ENCODE peak calls at places on chromosomes 5 and 9, in ten cellular contexts. T is suprapubic skin, C is NCI-H510A treated with DMSO at 0.1 percent for 48 hours, H is Right ventricle myocardium inferior, L is bronchial epithelial cell, N is A172, D is NCI-H446 treated with DMSO at 0.1 percent for 48 hours, X is mesenchymal stem cell, E is HEK293T, W is heart right ventricle. P is an unnamed sample.
A peak's percentile ranks its signal among the peaks of the same experiment; 100 is the strongest.

GRCh38 chr5:39721394-39721793 is 296.6 kb upstream of the DAB2 start:
- DNase-seq in T (no peak), C (no peak), H (no peak), L (no peak), N (no peak), D (no peak), X (no peak), E (no peak), W (no peak), P (no peak)

GRCh38 chr5:179321206-179321987 is 23.9 kb downstream of the ADAMTS2 start:
- DNase-seq in T (peak; percentile 63), C (no peak), H (no peak), L (no peak), N (no peak), D (no peak), X (no peak), E (no peak), W (no peak), P (no peak)

GRCh38 chr9:136733611-136734010 is 9.1 kb downstream of the LCN10 start:
- DNase-seq in T (no peak), C (no peak), H (peak; percentile 22), L (no peak), N (no peak), D (no peak), X (no peak), E (no peak), W (no peak), P (no peak)

GRCh38 chr5:5340206-5340729 is 82.2 kb upstream of the ICE1 start:
- DNase-seq in T (peak; percentile 87), C (no peak), H (peak; percentile 76), L (peak; percentile 60), N (peak; percentile 93), D (no peak), X (peak; percentile 96), E (peak; percentile 37), W (peak; percentile 55), P (no peak)

GRCh38 chr9:131621551-131622321 is 76.4 kb downstream of the PRRT1B start:
- DNase-seq in T (no peak), C (no peak), H (no peak), L (no peak), N (no peak), D (no peak), X (no peak), E (no peak), W (no peak), P (no peak)

GRCh38 chr5:119357815-119358559 is 2.2 kb downstream of the TNFAIP8 start:
- DNase-seq in T (no peak), C (no peak), H (no peak), L (no peak), N (no peak), D (no peak), X (no peak), E (no peak), W (no peak), P (no peak)

GRCh38 chr9:109910616-109911568 is 130.9 kb downstream of the PALM2AKAP2 start:
- DNase-seq in T (no peak), C (no peak), H (no peak), L (peak; percentile 74), N (peak; percentile 74), D (no peak), X (peak; percentile 93), E (no peak), W (peak; percentile 48), P (no peak)

GRCh38 chr5:180137401-180138213 is 66.0 kb upstream of the RNF130 start:
- DNase-seq in T (peak; percentile 70), C (no peak), H (peak; percentile 37), L (no peak), N (no peak), D (no peak), X (no peak), E (no peak), W (no peak), P (no peak)

GRCh38 chr5:159038907-159039306 is 60.8 kb downstream of the EBF1 start:
- DNase-seq in T (no peak), C (no peak), H (no peak), L (no peak), N (peak; percentile 67), D (no peak), X (peak; percentile 90), E (no peak), W (no peak), P (no peak)

GRCh38 chr9:97594414-97594921 is 38.7 kb downstream of the TSTD2 start:
- DNase-seq in T (no peak), C (no peak), H (no peak), L (no peak), N (no peak), D (peak; percentile 57), X (no peak), E (no peak), W (peak; percentile 54), P (peak; percentile 98)

GRCh38 chr9:372143-372542 is 157.5 kb downstream of the DOCK8 start:
- DNase-seq in T (no peak), C (no peak), H (no peak), L (no peak), N (no peak), D (no peak), X (no peak), E (no peak), W (no peak), P (no peak)

GRCh38 chr5:124748687-124749594 is 2.5 kb upstream of the ZNF608 start:
- DNase-seq in T (peak; percentile 82), C (peak; percentile 78), H (no peak), L (peak; percentile 94), N (peak; percentile 91), D (peak; percentile 94), X (peak; percentile 95), E (peak; percentile 74), W (peak; percentile 84), P (peak; percentile 99)

GRCh38 chr5:93519737-93520136 is 61.3 kb downstream of the NR2F1-AS1 start:
- DNase-seq in T (no peak), C (no peak), H (no peak), L (peak; percentile 33), N (no peak), D (no peak), X (no peak), E (no peak), W (no peak), P (no peak)

GRCh38 chr9:84504360-84504759 is 163.8 kb upstream of the SLC28A3 start:
- DNase-seq in T (no peak), C (no peak), H (no peak), L (peak; percentile 78), N (no peak), D (no peak), X (no peak), E (no peak), W (no peak), P (no peak)